ENCODE peak calls at places on chromosomes 16 and 17, in seven cellular contexts. One of them, this sample, is unnamed.

GRCh38 chr17:77592503-77592902 is 366.0 kb upstream of the TNRC6C start:
- DNase-seq in epithelial cell of esophagus: no peak
- DNase-seq in lower leg skin: no peak
- DNase-seq in Peyer's patch: no peak
- DNase-seq in MM.1S: no peak
- DNase-seq in AG10803: no peak
- DNase-seq in small intestine: peak
- DNase-seq in this sample: no peak

GRCh38 chr16:73365010-73365409 is 317.1 kb upstream of the ZFHX3 start:
- DNase-seq in epithelial cell of esophagus: no peak
- DNase-seq in lower leg skin: no peak
- DNase-seq in Peyer's patch: no peak
- DNase-seq in MM.1S: no peak
- DNase-seq in AG10803: no peak
- DNase-seq in small intestine: peak
- DNase-seq in this sample: no peak

GRCh38 chr17:21372256-21372954 is 3.8 kb upstream of the KCNJ12 start:
- DNase-seq in epithelial cell of esophagus: no peak
- DNase-seq in lower leg skin: no peak
- DNase-seq in Peyer's patch: no peak
- DNase-seq in MM.1S: no peak
- DNase-seq in AG10803: no peak
- DNase-seq in small intestine: no peak
- DNase-seq in this sample: no peak

GRCh38 chr17:28598389-28598788 is 436 bp downstream of the SPAG5 start:
- DNase-seq in epithelial cell of esophagus: no peak
- DNase-seq in lower leg skin: no peak
- DNase-seq in Peyer's patch: no peak
- DNase-seq in MM.1S: no peak
- DNase-seq in AG10803: no peak
- DNase-seq in small intestine: no peak
- DNase-seq in this sample: no peak

GRCh38 chr16:74558873-74559272 is 48.0 kb downstream of the GLG1 start:
- DNase-seq in epithelial cell of esophagus: peak
- DNase-seq in lower leg skin: no peak
- DNase-seq in Peyer's patch: no peak
- DNase-seq in MM.1S: no peak
- DNase-seq in AG10803: no peak
- DNase-seq in small intestine: no peak
- DNase-seq in this sample: no peak

GRCh38 chr17:6392609-6393367 is 42.1 kb downstream of the AIPL1 start:
- DNase-seq in epithelial cell of esophagus: no peak
- DNase-seq in lower leg skin: no peak
- DNase-seq in Peyer's patch: no peak
- DNase-seq in MM.1S: no peak
- DNase-seq in AG10803: no peak
- DNase-seq in small intestine: peak
- DNase-seq in this sample: no peak

GRCh38 chr17:44911133-44912001 is 3.9 kb downstream of the GFAP start:
- DNase-seq in epithelial cell of esophagus: peak
- DNase-seq in lower leg skin: no peak
- DNase-seq in Peyer's patch: peak
- DNase-seq in MM.1S: peak
- DNase-seq in AG10803: peak
- DNase-seq in small intestine: peak
- DNase-seq in this sample: peak

GRCh38 chr17:75896360-75897075 is at the start of gene TRIM65:
- DNase-seq in epithelial cell of esophagus: peak
- DNase-seq in lower leg skin: peak
- DNase-seq in Peyer's patch: peak
- DNase-seq in MM.1S: peak
- DNase-seq in AG10803: peak
- DNase-seq in small intestine: peak
- DNase-seq in this sample: peak

GRCh38 chr17:65078441-65079160 is 22.1 kb upstream of the GNA13 start:
- DNase-seq in epithelial cell of esophagus: peak
- DNase-seq in lower leg skin: no peak
- DNase-seq in Peyer's patch: no peak
- DNase-seq in MM.1S: no peak
- DNase-seq in AG10803: peak
- DNase-seq in small intestine: no peak
- DNase-seq in this sample: no peak

GRCh38 chr16:65510241-65510640 is 388.4 kb upstream of the CDH11 start:
- DNase-seq in epithelial cell of esophagus: no peak
- DNase-seq in lower leg skin: no peak
- DNase-seq in Peyer's patch: no peak
- DNase-seq in MM.1S: no peak
- DNase-seq in AG10803: no peak
- DNase-seq in small intestine: no peak
- DNase-seq in this sample: no peak

GRCh38 chr17:80773243-80773991 is 218.2 kb upstream of the CHMP6 start:
- DNase-seq in epithelial cell of esophagus: no peak
- DNase-seq in lower leg skin: no peak
- DNase-seq in Peyer's patch: no peak
- DNase-seq in MM.1S: no peak
- DNase-seq in AG10803: peak
- DNase-seq in small intestine: no peak
- DNase-seq in this sample: no peak

GRCh38 chr16:55392701-55393100 is 68.7 kb downstream of the IRX6 start:
- DNase-seq in epithelial cell of esophagus: peak
- DNase-seq in lower leg skin: no peak
- DNase-seq in Peyer's patch: no peak
- DNase-seq in MM.1S: no peak
- DNase-seq in AG10803: no peak
- DNase-seq in small intestine: no peak
- DNase-seq in this sample: no peak

GRCh38 chr17:29698837-29699236 is 76.1 kb upstream of the CORO6 start:
- DNase-seq in epithelial cell of esophagus: no peak
- DNase-seq in lower leg skin: no peak
- DNase-seq in Peyer's patch: no peak
- DNase-seq in MM.1S: no peak
- DNase-seq in AG10803: no peak
- DNase-seq in small intestine: no peak
- DNase-seq in this sample: no peak

GRCh38 chr16:3625331-3625730 is 13.9 kb upstream of the SLX4 start:
- DNase-seq in epithelial cell of esophagus: no peak
- DNase-seq in lower leg skin: no peak
- DNase-seq in Peyer's patch: no peak
- DNase-seq in MM.1S: no peak
- DNase-seq in AG10803: no peak
- DNase-seq in small intestine: no peak
- DNase-seq in this sample: no peak

GRCh38 chr17:76473541-76473985 is 6.2 kb downstream of the AANAT start:
- DNase-seq in epithelial cell of esophagus: no peak
- DNase-seq in lower leg skin: no peak
- DNase-seq in Peyer's patch: no peak
- DNase-seq in MM.1S: no peak
- DNase-seq in AG10803: no peak
- DNase-seq in small intestine: no peak
- DNase-seq in this sample: no peak

GRCh38 chr17:82862758-82863645 is 23.2 kb upstream of the ZNF750 start:
- DNase-seq in epithelial cell of esophagus: no peak
- DNase-seq in lower leg skin: no peak
- DNase-seq in Peyer's patch: no peak
- DNase-seq in MM.1S: no peak
- DNase-seq in AG10803: no peak
- DNase-seq in small intestine: no peak
- DNase-seq in this sample: no peak

GRCh38 chr17:83196973-83197880 is 117.8 kb downstream of the METRNL start:
- DNase-seq in epithelial cell of esophagus: no peak
- DNase-seq in lower leg skin: peak
- DNase-seq in Peyer's patch: peak
- DNase-seq in MM.1S: no peak
- DNase-seq in AG10803: peak
- DNase-seq in small intestine: no peak
- DNase-seq in this sample: no peak

GRCh38 chr17:50185724-50186545 is 15.5 kb downstream of the COL1A1 start:
- DNase-seq in epithelial cell of esophagus: no peak
- DNase-seq in lower leg skin: no peak
- DNase-seq in Peyer's patch: no peak
- DNase-seq in MM.1S: no peak
- DNase-seq in AG10803: peak
- DNase-seq in small intestine: no peak
- DNase-seq in this sample: no peak

GRCh38 chr17:35088647-35088910 is 25.1 kb upstream of the RFFL start:
- DNase-seq in epithelial cell of esophagus: peak
- DNase-seq in lower leg skin: peak
- DNase-seq in Peyer's patch: no peak
- DNase-seq in MM.1S: no peak
- DNase-seq in AG10803: no peak
- DNase-seq in small intestine: peak
- DNase-seq in this sample: peak

DNA sequence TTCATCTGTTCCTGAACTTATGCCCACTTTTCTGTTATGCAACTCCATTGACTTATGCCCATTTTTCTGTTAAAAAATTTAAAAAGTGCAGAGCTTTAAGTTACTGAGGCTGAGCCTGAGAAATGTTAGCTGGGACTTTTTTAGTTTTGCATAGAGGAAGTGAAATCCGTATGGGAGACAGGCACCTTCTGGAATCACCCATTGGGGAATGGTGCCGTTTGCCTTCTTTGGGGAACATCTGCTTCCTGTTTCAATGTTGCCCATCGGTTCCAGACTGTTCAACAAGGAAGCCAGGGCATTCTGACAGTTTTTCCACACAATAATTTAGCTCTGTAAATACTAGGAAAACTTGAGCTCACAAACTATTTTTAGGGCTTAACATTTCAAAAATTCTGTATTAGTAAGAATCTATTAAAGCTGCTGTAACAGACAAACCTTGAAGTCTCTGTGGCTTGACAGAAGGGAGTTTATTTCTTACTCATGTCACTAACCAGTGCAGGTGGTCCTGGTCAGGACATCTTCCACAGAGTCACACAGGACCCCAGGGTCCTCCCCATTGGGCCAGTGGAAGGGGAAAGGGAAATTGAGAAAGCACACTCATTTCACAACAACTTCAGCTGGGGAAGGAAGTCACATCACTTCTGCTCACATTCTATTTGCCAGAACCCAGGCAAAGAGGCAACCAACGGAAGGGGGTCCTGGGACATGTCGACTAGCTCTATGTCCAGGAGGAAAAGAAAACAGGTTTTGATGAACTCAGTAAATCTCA is 17.2 kb downstream of the PRKCB start:
- DNase-seq in epithelial cell of esophagus: no peak
- DNase-seq in lower leg skin: no peak
- DNase-seq in Peyer's patch: no peak
- DNase-seq in MM.1S: no peak
- DNase-seq in AG10803: no peak
- DNase-seq in small intestine: no peak
- DNase-seq in this sample: no peak
- H3K4me3 ChIP-seq in epithelial cell of esophagus: no peak
- H3K4me3 ChIP-seq in lower leg skin: no peak
- H3K4me3 ChIP-seq in Peyer's patch: no peak
- H3K4me3 ChIP-seq in MM.1S: no peak
- H3K4me3 ChIP-seq in AG10803: no peak
- H3K4me3 ChIP-seq in small intestine: no peak
- H3K4me3 ChIP-seq in this sample: no peak

GRCh38 chr17:10197721-10198508 is 491 bp downstream of the GAS7 start:
- DNase-seq in epithelial cell of esophagus: no peak
- DNase-seq in lower leg skin: no peak
- DNase-seq in Peyer's patch: no peak
- DNase-seq in MM.1S: no peak
- DNase-seq in AG10803: no peak
- DNase-seq in small intestine: no peak
- DNase-seq in this sample: no peak

GRCh38 chr17:10200016-10200415 is 1.6 kb upstream of the GAS7 start:
- DNase-seq in epithelial cell of esophagus: peak
- DNase-seq in lower leg skin: no peak
- DNase-seq in Peyer's patch: no peak
- DNase-seq in MM.1S: no peak
- DNase-seq in AG10803: no peak
- DNase-seq in small intestine: no peak
- DNase-seq in this sample: no peak

GRCh38 chr17:10201680-10202079 is 3.3 kb upstream of the GAS7 start:
- DNase-seq in epithelial cell of esophagus: no peak
- DNase-seq in lower leg skin: no peak
- DNase-seq in Peyer's patch: no peak
- DNase-seq in MM.1S: no peak
- DNase-seq in AG10803: no peak
- DNase-seq in small intestine: no peak
- DNase-seq in this sample: no peak

GRCh38 chr17:10198509-10199249 is at the start of gene GAS7:
- DNase-seq in epithelial cell of esophagus: no peak
- DNase-seq in lower leg skin: no peak
- DNase-seq in Peyer's patch: peak
- DNase-seq in MM.1S: no peak
- DNase-seq in AG10803: no peak
- DNase-seq in small intestine: no peak
- DNase-seq in this sample: peak

GRCh38 chr17:10200645-10201044 is 2.2 kb upstream of the GAS7 start:
- DNase-seq in epithelial cell of esophagus: no peak
- DNase-seq in lower leg skin: no peak
- DNase-seq in Peyer's patch: no peak
- DNase-seq in MM.1S: no peak
- DNase-seq in AG10803: no peak
- DNase-seq in small intestine: no peak
- DNase-seq in this sample: no peak
- H3K4me3 ChIP-seq in epithelial cell of esophagus: no peak
- H3K4me3 ChIP-seq in lower leg skin: no peak
- H3K4me3 ChIP-seq in Peyer's patch: no peak
- H3K4me3 ChIP-seq in MM.1S: no peak
- H3K4me3 ChIP-seq in AG10803: no peak
- H3K4me3 ChIP-seq in small intestine: no peak
- H3K4me3 ChIP-seq in this sample: no peak

DNA sequence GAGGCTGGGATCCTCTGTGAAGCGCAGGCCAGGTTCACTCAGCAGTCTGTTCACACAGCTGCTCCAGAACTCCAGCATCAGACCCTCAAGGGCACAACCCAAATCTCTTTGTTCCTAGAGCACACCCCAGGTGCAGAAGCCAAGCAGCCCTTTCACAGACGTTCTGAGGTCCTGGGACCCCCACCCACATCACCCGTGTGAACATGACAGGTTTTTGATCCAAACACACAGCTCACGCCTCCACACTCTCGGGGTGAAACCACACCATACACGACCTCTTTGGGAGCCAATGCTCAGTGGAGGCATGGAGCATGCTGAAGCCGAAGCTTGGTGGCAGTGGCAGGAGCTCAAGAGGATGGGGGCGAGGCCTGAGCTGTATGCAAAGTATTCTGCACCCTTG is 97.4 kb downstream of the ZNF778 start:
- DNase-seq in epithelial cell of esophagus: no peak
- DNase-seq in lower leg skin: no peak
- DNase-seq in Peyer's patch: no peak
- DNase-seq in MM.1S: no peak
- DNase-seq in AG10803: no peak
- DNase-seq in small intestine: no peak
- DNase-seq in this sample: no peak
- H3K4me3 ChIP-seq in epithelial cell of esophagus: no peak
- H3K4me3 ChIP-seq in lower leg skin: no peak
- H3K4me3 ChIP-seq in Peyer's patch: no peak
- H3K4me3 ChIP-seq in MM.1S: no peak
- H3K4me3 ChIP-seq in AG10803: no peak
- H3K4me3 ChIP-seq in small intestine: no peak
- H3K4me3 ChIP-seq in this sample: no peak

DNA sequence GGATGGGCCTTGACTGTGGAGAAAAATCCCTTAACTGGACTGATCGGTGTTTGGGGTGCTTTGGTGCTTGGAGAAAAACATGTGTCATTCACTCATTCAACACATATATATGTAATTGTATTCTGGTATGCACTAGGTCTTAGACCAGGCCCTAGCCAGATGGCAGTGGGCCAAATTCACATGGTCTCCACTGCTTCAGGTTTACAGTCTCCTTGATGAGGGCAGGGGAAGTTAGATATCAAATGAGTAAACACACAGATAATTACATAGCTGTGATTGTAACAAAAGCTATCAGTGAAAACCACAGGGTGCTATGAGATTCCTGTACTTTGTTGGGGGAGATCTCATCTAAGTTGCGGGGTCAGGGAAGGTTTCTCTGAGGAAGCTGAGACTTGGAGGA is 78.8 kb downstream of the WWP2 start:
- DNase-seq in epithelial cell of esophagus: no peak
- DNase-seq in lower leg skin: no peak
- DNase-seq in Peyer's patch: no peak
- DNase-seq in MM.1S: no peak
- DNase-seq in AG10803: no peak
- DNase-seq in small intestine: peak
- DNase-seq in this sample: no peak
- H3K4me3 ChIP-seq in epithelial cell of esophagus: no peak
- H3K4me3 ChIP-seq in lower leg skin: no peak
- H3K4me3 ChIP-seq in Peyer's patch: no peak
- H3K4me3 ChIP-seq in MM.1S: no peak
- H3K4me3 ChIP-seq in AG10803: no peak
- H3K4me3 ChIP-seq in small intestine: no peak
- H3K4me3 ChIP-seq in this sample: no peak